ENCODE peak calls at places on chromosomes 4 and X, in nine cellular contexts. I is activated CD4-positive, alpha-beta T cell treated with anti-CD3 and anti-CD28 coated beads, Interleukin-2, amount 10 ng/mL, durations not matched to agents 7 days and 5 days; Q is AML-193; P is activated T-cell treated with anti-CD3 and anti-CD28 coated beads for 48 hours; U is AG20443; K is AG04450; J is T-helper 2 cell; G is EL; Y is left ventricle myocardium superior. Z is an unnamed sample.

GRCh38 chr4:107519057-107519456 is 201.0 kb downstream of the PAPSS1 start:
- DNase-seq in K (no peak), U (peak), Y (no peak), G (peak), P (no peak), I (no peak), J (no peak), Q (no peak), Z (peak)

GRCh38 chrX:8726031-8726652 is 5.8 kb downstream of the ANOS1 start:
- DNase-seq in U (no peak), I (no peak), P (no peak), Q (no peak), J (no peak), K (no peak), Y (no peak), G (peak), Z (peak)

GRCh38 chrX:150495496-150495895 is 72.9 kb upstream of the MTM1 start:
- DNase-seq in Y (no peak), I (no peak), U (no peak), K (no peak), G (no peak), Q (no peak), P (no peak), J (no peak), Z (no peak)

GRCh38 chr4:11790230-11790629 is 361.5 kb upstream of the HS3ST1 start:
- DNase-seq in K (no peak), J (no peak), P (no peak), Y (no peak), I (no peak), U (no peak), G (no peak), Q (no peak), Z (no peak)

GRCh38 chr4:89334311-89334710 is 26.7 kb upstream of the GPRIN3 start:
- DNase-seq in J (no peak), Y (no peak), U (no peak), I (no peak), G (no peak), K (no peak), P (no peak), Q (no peak), Z (no peak)

GRCh38 chr4:159722052-159722451 is 619.2 kb downstream of the RAPGEF2 start:
- DNase-seq in K (no peak), J (no peak), Y (no peak), I (no peak), Q (no peak), G (no peak), U (no peak), P (no peak), Z (no peak)

GRCh38 chr4:143581331-143581961 is 67.9 kb downstream of the SMARCA5 start:
- DNase-seq in Q (no peak), K (no peak), J (no peak), U (no peak), Y (no peak), I (no peak), G (no peak), P (no peak), Z (no peak)

GRCh38 chrX:106606583-106606982 is 5.2 kb upstream of the RADX start:
- DNase-seq in Y (no peak), P (no peak), J (no peak), G (no peak), I (no peak), K (no peak), Q (no peak), U (no peak), Z (no peak)

GRCh38 chrX:40244980-40245379 is 147.2 kb upstream of the BCOR start:
- DNase-seq in Y (no peak), P (no peak), J (no peak), Q (no peak), I (peak), K (no peak), G (no peak), U (no peak), Z (no peak)

Z was measured in MG63.